ENCODE peak calls at places on chromosomes 1 and 21, in eight cellular contexts. Q, R, A, D, Y, P, G and B are unnamed samples.

GRCh38 chr21:17461014-17461413 is 51.8 kb upstream of the CXADR start:
- DNase-seq in R (no peak), D (no peak), P (no peak), Y (no peak), A (no peak), G (no peak), Q (no peak), B (no peak)

GRCh38 chr1:237608433-237608832 is 282.3 kb downstream of the ZP4 start:
- DNase-seq in A (no peak), D (no peak), G (no peak), Q (no peak), Y (no peak), R (no peak), P (no peak), B (no peak)

GRCh38 chr1:210499956-210500355 is 171.3 kb downstream of the HHAT start:
- DNase-seq in A (no peak), D (no peak), R (no peak), G (no peak), P (no peak), Y (no peak), Q (no peak), B (no peak)

GRCh38 chr1:167904641-167905040 is 9.3 kb downstream of the ADCY10 start:
- DNase-seq in Y (no peak), R (no peak), A (no peak), P (peak; percentile 59), G (no peak), D (no peak), Q (no peak), B (no peak)

GRCh38 chr1:204449631-204450280 is 38.1 kb upstream of the PPP1R15B start:
- DNase-seq in D (no peak), Q (peak; percentile 76), P (no peak), G (no peak), A (no peak), R (no peak), Y (no peak), B (no peak)

GRCh38 chr1:180501865-180502360 is 464 bp downstream of the ACBD6 start:
- DNase-seq in G (no peak), R (no peak), P (no peak), D (no peak), A (no peak), Y (no peak), Q (no peak), B (peak; percentile 51)

GRCh38 chr1:75430526-75430925 is 180.4 kb downstream of the SLC44A5 start:
- DNase-seq in Y (no peak), D (no peak), G (no peak), P (no peak), A (no peak), R (no peak), Q (no peak), B (no peak)

GRCh38 chr1:17276568-17276967 is 27.7 kb downstream of the PADI3 start:
- DNase-seq in Y (no peak), A (no peak), R (no peak), P (no peak), G (no peak), Q (peak; percentile 81), D (peak; percentile 50), B (no peak)

GRCh38 chr1:211783897-211784296 is 46.7 kb downstream of the LPGAT1 start:
- DNase-seq in G (no peak), A (no peak), R (no peak), D (no peak), Q (no peak), P (no peak), Y (no peak), B (no peak)

GRCh38 chr1:228293816-228294500 is 86.1 kb downstream of the OBSCN start:
- DNase-seq in D (no peak), Y (no peak), P (no peak), R (no peak), A (no peak), Q (peak; percentile 53), G (no peak), B (no peak)

GRCh38 chr1:185926562-185926961 is 192.4 kb downstream of the HMCN1 start:
- DNase-seq in A (no peak), Y (peak; percentile 35), R (no peak), G (no peak), D (no peak), Q (no peak), P (no peak), B (no peak)

GRCh38 chr1:182301467-182302198 is 90.0 kb downstream of the GLUL start:
- DNase-seq in R (no peak), A (peak; percentile 42), Y (no peak), D (no peak), G (peak; percentile 71), P (no peak), Q (no peak), B (no peak)

GRCh38 chr1:178494569-178494971 is 2.2 kb downstream of the CLEC20A start:
- DNase-seq in G (no peak), Y (no peak), R (no peak), A (no peak), P (no peak), D (no peak), Q (no peak), B (no peak)

GRCh38 chr21:14550200-14550599 is 4.1 kb upstream of the SAMSN1 start:
- DNase-seq in G (no peak), R (no peak), A (no peak), Y (no peak), D (no peak), P (peak; percentile 28), Q (no peak), B (no peak)

GRCh38 chr1:67532452-67533216 is 102.4 kb upstream of the SERBP1 start:
- DNase-seq in A (peak; percentile 81), Q (no peak), P (peak; percentile 86), D (no peak), R (peak; percentile 80), G (peak; percentile 66), Y (peak; percentile 55), B (peak; percentile 21)

GRCh38 chr1:10773851-10774614 is 22.4 kb downstream of the CASZ1 start:
- DNase-seq in Y (no peak), Q (peak; percentile 59), P (no peak), G (no peak), D (no peak), A (no peak), R (no peak), B (no peak)

GRCh38 chr1:10773376-10773775 is 23.1 kb downstream of the CASZ1 start:
- DNase-seq in D (no peak), G (no peak), Y (no peak), P (no peak), A (no peak), R (no peak), Q (no peak), B (no peak)

GRCh38 chr1:10772711-10773110 is 23.7 kb downstream of the CASZ1 start:
- DNase-seq in Y (no peak), P (no peak), G (no peak), R (no peak), Q (no peak), D (no peak), A (no peak), B (no peak)

GRCh38 chr1:10776206-10776905 is 20.1 kb downstream of the CASZ1 start:
- DNase-seq in Q (no peak), P (no peak), Y (no peak), R (no peak), G (no peak), D (peak; percentile 74), A (no peak), B (no peak)

GRCh38 chr1:10774615-10775310 is 21.7 kb downstream of the CASZ1 start:
- DNase-seq in R (no peak), D (peak; percentile 74), Q (peak; percentile 45), A (no peak), Y (no peak), G (no peak), P (no peak), B (no peak)
- TF ChIP-seq POLR2AphosphoS5 in R (no peak), D (no peak), Q (no peak), A (no peak), Y (no peak), G (no peak), P (no peak), B (no peak)

GRCh38 chr1:232878141-232878540 is 72.3 kb upstream of the NTPCR start:
- DNase-seq in D (no peak), Q (no peak), A (no peak), P (no peak), Y (no peak), R (no peak), G (no peak), B (no peak)

GRCh38 chr1:232875536-232875935 is 70.3 kb downstream of the MAP10 start:
- DNase-seq in G (no peak), Q (no peak), Y (no peak), R (no peak), P (no peak), A (no peak), D (no peak), B (no peak)

GRCh38 chr1:232880354-232880753 is 70.1 kb upstream of the NTPCR start:
- DNase-seq in R (no peak), Y (no peak), A (peak; percentile 50), G (no peak), D (no peak), Q (no peak), P (peak; percentile 26), B (no peak)

GRCh38 chr1:232876506-232877360 is 71.5 kb downstream of the MAP10 start:
- DNase-seq in G (no peak), Y (no peak), R (no peak), P (no peak), D (no peak), A (no peak), Q (no peak), B (no peak)

GRCh38 chr1:232877361-232877991 is 72.3 kb downstream of the MAP10 start:
- DNase-seq in P (no peak), G (no peak), D (no peak), Y (no peak), R (no peak), Q (no peak), A (no peak), B (no peak)
- TF ChIP-seq POLR2AphosphoS5 in P (no peak), G (no peak), D (no peak), Y (no peak), R (no peak), Q (no peak), A (no peak), B (no peak)

DNA sequence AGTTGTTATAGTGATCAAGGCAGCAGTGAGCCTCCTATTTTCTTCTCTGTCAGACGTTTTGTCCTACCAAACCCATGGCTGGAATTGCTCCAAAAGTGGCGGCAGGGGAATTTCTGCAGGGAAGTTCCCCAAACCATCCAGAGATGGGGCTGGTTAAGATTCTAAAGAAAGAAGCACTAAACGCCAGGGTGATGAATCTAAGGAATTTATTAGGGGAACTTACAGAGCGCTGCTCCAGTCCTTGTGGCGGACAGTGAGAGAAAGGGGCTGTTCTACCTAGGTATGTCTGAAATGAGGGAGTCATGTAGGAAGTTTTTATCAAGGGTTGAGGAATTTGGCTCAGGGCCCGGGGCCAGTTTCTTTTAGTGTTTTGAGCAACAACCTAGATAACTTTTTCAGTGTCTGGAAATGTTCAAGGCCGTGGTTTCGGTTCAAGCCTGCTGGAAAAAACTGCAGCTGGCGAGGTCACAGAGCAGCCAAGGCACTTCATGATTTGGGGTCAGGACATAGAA is 222.4 kb upstream of the B3GALT2 start:
- DNase-seq in R (no peak), G (peak; percentile 81), A (no peak), Q (no peak), Y (no peak), P (peak; percentile 83), D (no peak), B (no peak)
- TF ChIP-seq POLR2AphosphoS5 in R (no peak), G (no peak), A (no peak), Q (no peak), Y (no peak), P (no peak), D (no peak), B (no peak)

DNA sequence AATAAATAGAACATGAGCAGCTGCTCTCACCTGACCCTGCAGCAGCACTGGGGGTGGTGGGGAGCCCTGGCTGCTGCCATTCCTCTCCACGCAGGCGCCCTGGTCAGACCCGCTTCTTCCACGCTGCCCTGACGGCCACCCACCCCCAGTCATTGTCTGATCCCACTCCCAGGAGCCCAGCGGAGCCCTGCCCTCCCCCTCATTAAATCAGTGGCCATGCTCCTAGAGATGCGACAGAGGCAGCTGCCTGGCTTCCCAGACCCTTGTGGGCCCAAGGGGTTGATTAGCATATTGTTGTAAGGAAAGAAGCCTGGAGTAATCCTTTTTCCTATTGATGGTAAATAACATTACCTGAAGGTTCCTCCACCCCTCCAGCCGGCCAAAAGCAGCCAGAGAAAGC is 301.5 kb downstream of the RRAGC start:
- DNase-seq in P (no peak), Q (no peak), A (no peak), Y (no peak), G (no peak), R (no peak), D (no peak), B (no peak)
- TF ChIP-seq POLR2AphosphoS5 in P (no peak), Q (no peak), A (no peak), Y (no peak), G (no peak), R (no peak), D (no peak), B (no peak)